ENCODE peak calls at places on chromosomes 5 and 9, in nine cellular contexts. One of them, this sample, is unnamed.

GRCh38 chr5:30894811-30895210 is 298.7 kb upstream of the CDH6 start:
- DNase-seq in AG04450: peak
- DNase-seq in SJSA1: no peak
- DNase-seq in cardiac muscle cell: no peak
- DNase-seq in thyroid gland: no peak
- DNase-seq in CD4-positive, alpha-beta memory T cell: no peak
- DNase-seq in lung: no peak
- DNase-seq in adrenal gland: no peak
- DNase-seq in aorta: no peak
- DNase-seq in this sample: no peak

GRCh38 chr5:157959355-157959754 is 100.4 kb upstream of the CLINT1 start:
- DNase-seq in AG04450: no peak
- DNase-seq in SJSA1: no peak
- DNase-seq in cardiac muscle cell: no peak
- DNase-seq in thyroid gland: no peak
- DNase-seq in CD4-positive, alpha-beta memory T cell: no peak
- DNase-seq in lung: no peak
- DNase-seq in adrenal gland: no peak
- DNase-seq in aorta: no peak
- DNase-seq in this sample: no peak

GRCh38 chr5:180289433-180289832 is 2.5 kb downstream of the MAPK9 start:
- DNase-seq in AG04450: no peak
- DNase-seq in SJSA1: no peak
- DNase-seq in cardiac muscle cell: no peak
- DNase-seq in thyroid gland: no peak
- DNase-seq in CD4-positive, alpha-beta memory T cell: no peak
- DNase-seq in lung: no peak
- DNase-seq in adrenal gland: no peak
- DNase-seq in aorta: no peak
- DNase-seq in this sample: peak

GRCh38 chr5:179151521-179152118 is 91.4 kb downstream of the ZNF354C start:
- DNase-seq in AG04450: no peak
- DNase-seq in SJSA1: no peak
- DNase-seq in cardiac muscle cell: no peak
- DNase-seq in thyroid gland: no peak
- DNase-seq in CD4-positive, alpha-beta memory T cell: no peak
- DNase-seq in lung: no peak
- DNase-seq in adrenal gland: no peak
- DNase-seq in aorta: no peak
- DNase-seq in this sample: peak

GRCh38 chr5:177416334-177416733 is 7.0 kb upstream of the F12 start:
- DNase-seq in AG04450: no peak
- DNase-seq in SJSA1: no peak
- DNase-seq in cardiac muscle cell: no peak
- DNase-seq in thyroid gland: no peak
- DNase-seq in CD4-positive, alpha-beta memory T cell: no peak
- DNase-seq in lung: peak
- DNase-seq in adrenal gland: no peak
- DNase-seq in aorta: peak
- DNase-seq in this sample: no peak

GRCh38 chr5:91016954-91017690 is 366.0 kb downstream of the ARRDC3 start:
- DNase-seq in AG04450: peak
- DNase-seq in SJSA1: no peak
- DNase-seq in cardiac muscle cell: no peak
- DNase-seq in thyroid gland: peak
- DNase-seq in CD4-positive, alpha-beta memory T cell: no peak
- DNase-seq in lung: no peak
- DNase-seq in adrenal gland: no peak
- DNase-seq in aorta: no peak
- DNase-seq in this sample: no peak

GRCh38 chr5:168992687-168993086 is 308.3 kb downstream of the SLIT3 start:
- DNase-seq in AG04450: no peak
- DNase-seq in SJSA1: no peak
- DNase-seq in cardiac muscle cell: peak
- DNase-seq in thyroid gland: peak
- DNase-seq in CD4-positive, alpha-beta memory T cell: no peak
- DNase-seq in lung: no peak
- DNase-seq in adrenal gland: no peak
- DNase-seq in aorta: no peak
- DNase-seq in this sample: no peak

GRCh38 chr9:124790301-124790700 is 13.4 kb downstream of the OLFML2A start:
- DNase-seq in AG04450: no peak
- DNase-seq in SJSA1: no peak
- DNase-seq in cardiac muscle cell: no peak
- DNase-seq in thyroid gland: no peak
- DNase-seq in CD4-positive, alpha-beta memory T cell: no peak
- DNase-seq in lung: no peak
- DNase-seq in adrenal gland: no peak
- DNase-seq in aorta: no peak
- DNase-seq in this sample: no peak

GRCh38 chr9:87324613-87325194 is 173.0 kb upstream of the DAPK1 start:
- DNase-seq in AG04450: peak
- DNase-seq in SJSA1: peak
- DNase-seq in cardiac muscle cell: peak
- DNase-seq in thyroid gland: no peak
- DNase-seq in CD4-positive, alpha-beta memory T cell: peak
- DNase-seq in lung: no peak
- DNase-seq in adrenal gland: no peak
- DNase-seq in aorta: no peak
- DNase-seq in this sample: no peak

GRCh38 chr9:5563886-5564285 is 53.6 kb downstream of the PDCD1LG2 start:
- DNase-seq in AG04450: no peak
- DNase-seq in SJSA1: no peak
- DNase-seq in cardiac muscle cell: no peak
- DNase-seq in thyroid gland: no peak
- DNase-seq in CD4-positive, alpha-beta memory T cell: no peak
- DNase-seq in lung: no peak
- DNase-seq in adrenal gland: no peak
- DNase-seq in aorta: no peak
- DNase-seq in this sample: no peak

GRCh38 chr5:10913846-10914245 is 152.8 kb upstream of the DAP start:
- DNase-seq in AG04450: peak
- DNase-seq in SJSA1: peak
- DNase-seq in cardiac muscle cell: no peak
- DNase-seq in thyroid gland: no peak
- DNase-seq in CD4-positive, alpha-beta memory T cell: no peak
- DNase-seq in lung: no peak
- DNase-seq in adrenal gland: peak
- DNase-seq in aorta: no peak
- DNase-seq in this sample: no peak

GRCh38 chr5:32990593-32991415 is 279.7 kb downstream of the NPR3 start:
- DNase-seq in AG04450: no peak
- DNase-seq in SJSA1: no peak
- DNase-seq in cardiac muscle cell: no peak
- DNase-seq in thyroid gland: no peak
- DNase-seq in CD4-positive, alpha-beta memory T cell: no peak
- DNase-seq in lung: no peak
- DNase-seq in adrenal gland: no peak
- DNase-seq in aorta: no peak
- DNase-seq in this sample: no peak

GRCh38 chr5:135235551-135236100 is 163.4 kb downstream of the MACROH2A1 start:
- DNase-seq in AG04450: no peak
- DNase-seq in SJSA1: no peak
- DNase-seq in cardiac muscle cell: no peak
- DNase-seq in thyroid gland: no peak
- DNase-seq in CD4-positive, alpha-beta memory T cell: no peak
- DNase-seq in lung: no peak
- DNase-seq in adrenal gland: peak
- DNase-seq in aorta: no peak
- DNase-seq in this sample: no peak
- H3K27ac ChIP-seq in AG04450: no peak
- H3K27ac ChIP-seq in SJSA1: no peak
- H3K27ac ChIP-seq in cardiac muscle cell: no peak
- H3K27ac ChIP-seq in thyroid gland: no peak
- H3K27ac ChIP-seq in CD4-positive, alpha-beta memory T cell: no peak
- H3K27ac ChIP-seq in lung: no peak
- H3K27ac ChIP-seq in adrenal gland: no peak
- H3K27ac ChIP-seq in aorta: no peak
- H3K27ac ChIP-seq in this sample: no peak

DNA sequence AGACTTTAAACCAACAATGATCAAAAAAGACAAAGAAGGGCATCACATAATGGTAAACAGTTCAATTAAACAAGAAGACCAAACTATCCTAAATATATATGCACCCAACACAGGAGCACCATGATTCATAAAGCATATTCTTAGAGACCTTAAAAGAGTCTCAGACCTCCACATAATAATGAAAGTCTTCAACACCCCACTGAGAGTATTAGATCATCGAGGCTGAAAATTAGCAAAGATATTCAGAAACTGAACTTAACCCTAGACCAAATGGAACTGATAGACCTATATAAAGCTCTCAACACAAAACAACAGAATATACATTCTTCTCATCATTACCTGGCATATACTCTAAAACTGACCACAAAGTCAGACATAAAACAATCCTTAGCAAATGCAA is 11.7 kb upstream of the SPINK14 start:
- DNase-seq in AG04450: no peak
- DNase-seq in SJSA1: no peak
- DNase-seq in cardiac muscle cell: no peak
- DNase-seq in thyroid gland: no peak
- DNase-seq in CD4-positive, alpha-beta memory T cell: no peak
- DNase-seq in lung: no peak
- DNase-seq in adrenal gland: no peak
- DNase-seq in aorta: no peak
- DNase-seq in this sample: no peak
- H3K4me3 ChIP-seq in AG04450: no peak
- H3K4me3 ChIP-seq in SJSA1: no peak
- H3K4me3 ChIP-seq in cardiac muscle cell: no peak
- H3K4me3 ChIP-seq in thyroid gland: no peak
- H3K4me3 ChIP-seq in CD4-positive, alpha-beta memory T cell: no peak
- H3K4me3 ChIP-seq in lung: no peak
- H3K4me3 ChIP-seq in adrenal gland: no peak
- H3K4me3 ChIP-seq in aorta: no peak
- H3K4me3 ChIP-seq in this sample: no peak

DNA sequence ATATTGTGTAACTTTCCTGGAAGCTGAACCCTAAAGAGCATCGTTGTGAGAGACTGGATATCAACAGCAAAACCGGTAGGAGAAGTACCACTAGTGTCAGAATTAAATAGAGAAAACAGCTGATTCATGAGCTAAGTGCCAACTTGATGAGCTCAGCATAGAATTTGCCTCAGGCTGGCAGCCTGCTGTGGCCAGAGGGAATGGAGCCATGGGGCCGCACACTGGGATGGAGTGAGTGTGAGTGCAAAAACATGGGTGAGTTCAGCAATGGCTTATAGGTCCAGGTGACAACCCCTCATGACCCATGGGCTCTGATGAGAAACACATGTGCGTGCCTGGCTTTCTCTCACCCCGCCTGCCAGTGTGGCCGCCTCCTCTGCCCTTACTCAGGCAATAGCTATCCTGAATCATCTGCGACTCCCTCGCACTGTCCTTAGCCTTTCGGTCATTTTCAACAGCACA is 25.4 kb downstream of the ADAMTS16 start:
- DNase-seq in AG04450: no peak
- DNase-seq in SJSA1: peak
- DNase-seq in cardiac muscle cell: no peak
- DNase-seq in thyroid gland: no peak
- DNase-seq in CD4-positive, alpha-beta memory T cell: no peak
- DNase-seq in lung: no peak
- DNase-seq in adrenal gland: no peak
- DNase-seq in aorta: no peak
- DNase-seq in this sample: no peak
- H3K27ac ChIP-seq in AG04450: no peak
- H3K27ac ChIP-seq in SJSA1: no peak
- H3K27ac ChIP-seq in cardiac muscle cell: no peak
- H3K27ac ChIP-seq in thyroid gland: no peak
- H3K27ac ChIP-seq in CD4-positive, alpha-beta memory T cell: no peak
- H3K27ac ChIP-seq in lung: no peak
- H3K27ac ChIP-seq in adrenal gland: no peak
- H3K27ac ChIP-seq in aorta: no peak
- H3K27ac ChIP-seq in this sample: peak

DNA sequence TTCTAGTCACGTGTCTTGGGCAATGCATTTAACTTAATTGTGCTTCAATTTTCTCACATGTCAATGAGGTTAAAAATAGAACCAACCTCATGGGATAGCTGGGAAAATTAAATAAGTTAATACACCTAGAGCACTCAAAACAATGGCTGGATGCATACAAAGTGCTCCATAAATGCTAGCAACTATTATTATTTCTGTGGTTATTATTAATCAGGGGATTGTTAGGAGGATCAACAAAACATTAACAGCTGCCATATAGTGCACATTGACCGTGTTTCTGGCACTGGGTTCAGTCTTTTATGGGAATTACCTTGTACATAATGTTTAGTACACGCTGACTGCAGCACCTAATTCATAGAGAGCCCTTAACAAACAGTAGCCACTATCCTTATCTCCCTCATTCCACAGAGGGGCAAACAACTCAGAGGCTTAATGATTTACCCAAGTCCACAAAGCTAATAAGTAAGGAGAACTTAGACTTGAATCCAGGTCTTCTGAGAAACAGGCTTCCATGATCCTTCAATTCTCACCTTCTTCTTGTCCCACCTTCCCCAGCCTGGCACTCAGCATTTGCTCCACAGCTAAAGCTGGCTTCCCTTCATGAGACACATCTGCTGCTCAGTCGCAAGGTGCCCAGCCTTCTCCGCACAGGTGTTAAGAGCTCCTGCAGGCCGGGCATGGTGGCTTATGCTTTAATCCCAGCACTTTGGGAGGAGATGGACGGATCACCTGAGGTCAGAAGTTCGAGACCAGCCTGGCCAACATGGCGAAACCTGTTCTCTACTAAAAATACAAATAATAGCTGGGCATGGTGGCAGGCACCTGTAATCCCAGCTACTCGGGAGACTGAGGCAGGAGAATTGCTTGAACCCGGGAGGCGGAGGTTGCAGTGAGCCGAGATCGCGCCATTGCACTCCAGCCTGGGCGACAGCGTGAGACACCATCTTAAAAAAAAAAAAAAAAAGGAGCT is 137.4 kb upstream of the ABCA1 start:
- DNase-seq in AG04450: no peak
- DNase-seq in SJSA1: no peak
- DNase-seq in cardiac muscle cell: no peak
- DNase-seq in thyroid gland: no peak
- DNase-seq in CD4-positive, alpha-beta memory T cell: no peak
- DNase-seq in lung: no peak
- DNase-seq in adrenal gland: no peak
- DNase-seq in aorta: no peak
- DNase-seq in this sample: no peak
- H3K4me3 ChIP-seq in AG04450: no peak
- H3K4me3 ChIP-seq in SJSA1: no peak
- H3K4me3 ChIP-seq in cardiac muscle cell: no peak
- H3K4me3 ChIP-seq in thyroid gland: no peak
- H3K4me3 ChIP-seq in CD4-positive, alpha-beta memory T cell: no peak
- H3K4me3 ChIP-seq in lung: no peak
- H3K4me3 ChIP-seq in adrenal gland: no peak
- H3K4me3 ChIP-seq in aorta: no peak
- H3K4me3 ChIP-seq in this sample: no peak

This sample was measured in kidney.